ENCODE peak calls at places on chromosomes 7 and 10, in five cellular contexts. M is islet precursor cell, Z is NCI-H1105 treated with DMSO at 0.1 percent for 48 hours, T is left ventricle myocardium superior, N is GM18507. Y is an unnamed sample.

GRCh38 chr10:27744478-27745379 is 890 bp downstream of the MKX start:
- DNase-seq in T (peak), Z (peak), M (peak), N (no peak), Y (no peak)

GRCh38 chr7:90892213-90892612 is 296.1 kb downstream of the CDK14 start:
- DNase-seq in N (no peak), M (no peak), Z (no peak), T (no peak), Y (no peak)

GRCh38 chr10:95181731-95182130 is 12.3 kb upstream of the ACSM6 start:
- DNase-seq in N (no peak), Z (no peak), T (no peak), M (no peak), Y (no peak)

GRCh38 chr7:123616244-123616643 is 14.6 kb downstream of the ASB15 start:
- DNase-seq in N (no peak), T (no peak), M (no peak), Z (no peak), Y (no peak)

GRCh38 chr7:131042269-131043160 is 285.2 kb upstream of the MKLN1 start:
- DNase-seq in Z (peak), N (no peak), T (no peak), M (no peak), Y (no peak)

GRCh38 chr10:26696786-26697162 is 727 bp upstream of the PDSS1 start:
- DNase-seq in T (no peak), Z (no peak), M (no peak), N (no peak), Y (no peak)

GRCh38 chr10:17981766-17982380 is 30.2 kb downstream of the SLC39A12 start:
- DNase-seq in N (no peak), Z (no peak), T (no peak), M (no peak), Y (no peak)

GRCh38 chr7:76185187-76185915 is 16.3 kb upstream of the SRRM3 start:
- DNase-seq in T (no peak), Z (no peak), M (no peak), N (no peak), Y (no peak)

GRCh38 chr10:31677198-31678138 is 251.2 kb downstream of the ARHGAP12 start:
- DNase-seq in M (peak), Z (no peak), T (no peak), N (no peak), Y (no peak)

GRCh38 chr10:11794566-11794965 is 28.6 kb upstream of the PROSER2 start:
- DNase-seq in T (no peak), Z (no peak), N (no peak), M (no peak), Y (peak)

GRCh38 chr7:70795948-70796347 is 336.0 kb upstream of the GALNT17 start:
- DNase-seq in N (no peak), T (no peak), Z (no peak), M (peak), Y (no peak)

GRCh38 chr7:28754027-28754426 is 204.1 kb downstream of the TRIL start:
- DNase-seq in Z (no peak), T (peak), M (no peak), N (no peak), Y (no peak)

GRCh38 chr7:95605275-95605674 is 9.0 kb upstream of the PDK4 start:
- DNase-seq in N (no peak), M (no peak), T (peak), Z (no peak), Y (no peak)

GRCh38 chr10:133114251-133114650 is 26.5 kb downstream of the ADGRA1 start:
- DNase-seq in T (no peak), Z (no peak), M (no peak), N (no peak), Y (no peak)

GRCh38 chr7:29194594-29195417 is at the start of gene CHN2:
- DNase-seq in M (peak), Z (peak), N (no peak), T (peak), Y (no peak)

Y was measured in kidney epithelial cell.